ENCODE peak calls at places on chromosomes 6 and 20, in four cellular contexts. D, K, O and Z are unnamed samples.
A peak's percentile ranks its signal among the peaks of the same experiment; 100 is the strongest.

GRCh38 chr6:127933852-127934840 is 33.3 kb upstream of the THEMIS start:
- DNase-seq in O (no peak), D (no peak), K (no peak), Z (peak; percentile 65)

GRCh38 chr6:109095821-109096084 is 446 bp downstream of the CEP57L1 start:
- DNase-seq in K (no peak), D (no peak), O (no peak), Z (no peak)

GRCh38 chr20:35263609-35264223 is 14.2 kb downstream of the MMP24OS start:
- DNase-seq in K (no peak), O (peak; percentile 85), D (no peak), Z (no peak)

GRCh38 chr6:146311079-146311478 is 232.6 kb upstream of the RAB32 start:
- DNase-seq in D (no peak), K (no peak), O (no peak), Z (no peak)

GRCh38 chr20:46951405-46951804 is 56.8 kb downstream of the EYA2 start:
- DNase-seq in O (no peak), D (no peak), K (no peak), Z (no peak)

GRCh38 chr6:102950967-102951366 is 1557.5 kb downstream of the GRIK2 start:
- DNase-seq in O (no peak), D (no peak), K (no peak), Z (no peak)

GRCh38 chr20:59004763-59005522 is 2.1 kb downstream of the CTSZ start:
- DNase-seq in D (peak; percentile 65), O (no peak), K (no peak), Z (peak; percentile 84)

GRCh38 chr20:18679020-18679419 is 91.2 kb downstream of the DTD1 start:
- DNase-seq in K (peak; percentile 33), D (no peak), O (no peak), Z (peak; percentile 41)

GRCh38 chr20:56171087-56172012 is 77.2 kb upstream of the MC3R start:
- DNase-seq in K (no peak), D (no peak), O (no peak), Z (peak; percentile 22)

GRCh38 chr6:9632026-9632425 is 782.8 kb downstream of the TFAP2A start:
- DNase-seq in K (no peak), D (no peak), O (no peak), Z (no peak)

GRCh38 chr6:11722805-11723631 is 55.6 kb downstream of the ADTRP start:
- DNase-seq in K (no peak), D (no peak), O (no peak), Z (peak; percentile 37)

GRCh38 chr6:20900396-20901160 is 366.3 kb downstream of the CDKAL1 start:
- DNase-seq in K (no peak), D (no peak), O (no peak), Z (no peak)

GRCh38 chr20:427849-428657 is 20.0 kb downstream of the RBCK1 start:
- DNase-seq in D (no peak), O (no peak), K (no peak), Z (no peak)

GRCh38 chr6:17001188-17001587 is 100.7 kb upstream of the STMND1 start:
- DNase-seq in K (no peak), O (no peak), D (no peak), Z (no peak)
- TF ChIP-seq CTCF in K (peak; percentile 10), O (no peak), D (no peak), Z (no peak)

DNA sequence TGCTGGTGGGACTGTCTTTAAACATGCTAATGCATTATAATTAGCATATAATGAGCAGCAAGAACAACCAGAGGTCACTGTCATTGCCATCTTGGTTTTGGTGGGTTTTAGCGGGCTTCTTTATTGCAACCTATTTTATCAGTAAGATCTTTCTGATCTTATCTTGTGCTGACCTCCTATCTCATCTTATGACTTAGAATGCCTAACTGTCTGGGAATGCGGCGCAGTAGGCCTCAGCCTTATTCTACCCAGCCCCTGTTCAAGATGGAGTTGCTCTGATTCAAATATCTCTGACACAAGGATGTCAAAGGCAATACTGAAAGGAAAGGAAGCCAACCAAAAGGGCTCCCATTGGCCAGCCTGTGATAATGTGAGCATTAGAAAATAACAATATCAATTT is 29.8 kb upstream of the SEC63 start:
- DNase-seq in D (no peak), K (no peak), O (no peak), Z (no peak)
- TF ChIP-seq CTCF in D (no peak), K (no peak), O (no peak), Z (no peak)

GRCh38 chr6:118509009-118509617 is 39.0 kb upstream of the PLN start:
- DNase-seq in O (no peak), K (peak; percentile 22), D (peak; percentile 40), Z (no peak)
- TF ChIP-seq CTCF in O (peak; percentile 29), K (peak; percentile 65), D (peak; percentile 53), Z (peak; percentile 62)

GRCh38 chr6:160040527-160041264 is 71.8 kb downstream of the IGF2R start:
- DNase-seq in O (no peak), K (no peak), D (no peak), Z (no peak)

GRCh38 chr6:160041608-160042007 is 72.7 kb downstream of the IGF2R start:
- DNase-seq in O (peak; percentile 88), D (peak; percentile 52), K (peak; percentile 88), Z (no peak)

GRCh38 chr6:160042014-160042773 is 73.3 kb downstream of the IGF2R start:
- DNase-seq in O (no peak), D (no peak), K (peak; percentile 84), Z (no peak)

GRCh38 chr6:160043784-160044183 is 74.9 kb downstream of the IGF2R start:
- DNase-seq in O (no peak), D (no peak), K (no peak), Z (no peak)

DNA sequence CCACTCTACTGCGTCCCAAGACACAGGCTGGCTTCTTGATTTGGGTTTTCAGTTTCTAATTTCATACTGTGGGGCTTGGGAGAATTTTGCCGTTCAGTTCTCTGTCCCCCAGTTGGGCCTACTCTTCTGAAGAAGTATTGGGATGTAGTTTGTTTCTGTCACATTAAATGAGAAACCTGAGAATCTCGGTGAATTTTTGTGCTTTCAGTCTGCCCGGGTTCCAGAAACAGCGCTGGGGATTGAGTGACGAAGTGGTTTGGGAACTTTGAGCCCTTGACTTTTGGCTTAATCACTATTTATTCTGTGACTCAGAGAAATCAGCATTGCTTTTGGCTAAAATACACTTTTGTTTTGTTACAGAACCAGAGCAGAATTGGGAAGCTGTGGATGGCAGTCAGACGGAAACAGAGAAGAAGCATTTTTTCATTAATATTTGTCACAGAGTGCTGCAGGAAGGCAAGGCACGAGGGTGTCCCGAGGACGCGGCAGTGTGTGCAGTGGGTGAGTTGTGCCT is 74.0 kb downstream of the IGF2R start:
- DNase-seq in D (no peak), K (peak; percentile 63), O (no peak), Z (no peak)
- TF ChIP-seq CTCF in D (no peak), K (no peak), O (no peak), Z (no peak)